ENCODE peak calls at places on chromosome 11, in four cellular contexts. One of them, this sample, is unnamed. For H3K27me3, the result is how much of the 10 kb centered on the place peaks cover.

GRCh38 chr11:10354389-10354788 is 49.5 kb downstream of the ADM start:
- DNase-seq in Panc1: no peak
- DNase-seq in fibroblast of lung: no peak
- DNase-seq in ovary: no peak
- DNase-seq in this sample: no peak

GRCh38 chr11:106714179-106714578 is 304.1 kb downstream of the GUCY1A2 start:
- DNase-seq in Panc1: no peak
- DNase-seq in fibroblast of lung: peak
- DNase-seq in ovary: no peak
- DNase-seq in this sample: no peak

GRCh38 chr11:47410404-47411264 is 2.2 kb downstream of the SLC39A13 start:
- DNase-seq in Panc1: no peak
- DNase-seq in fibroblast of lung: no peak
- DNase-seq in ovary: no peak
- DNase-seq in this sample: no peak

GRCh38 chr11:7514099-7514725 is 413 bp downstream of the PPFIBP2 start:
- DNase-seq in Panc1: no peak
- DNase-seq in fibroblast of lung: no peak
- DNase-seq in ovary: no peak
- DNase-seq in this sample: peak

GRCh38 chr11:130653838-130654601 is 205.6 kb downstream of the ADAMTS15 start:
- DNase-seq in Panc1: no peak
- DNase-seq in fibroblast of lung: peak
- DNase-seq in ovary: peak
- DNase-seq in this sample: peak

GRCh38 chr11:16967347-16967662 is 46.9 kb downstream of the PLEKHA7 start:
- DNase-seq in Panc1: no peak
- DNase-seq in fibroblast of lung: no peak
- DNase-seq in ovary: no peak
- DNase-seq in this sample: no peak

GRCh38 chr11:23192256-23192655 is 332.0 kb upstream of the CCDC179 start:
- DNase-seq in Panc1: no peak
- DNase-seq in fibroblast of lung: peak
- DNase-seq in ovary: no peak
- DNase-seq in this sample: no peak

GRCh38 chr11:71446942-71447688 is 1.1 kb downstream of the DHCR7 start:
- DNase-seq in Panc1: no peak
- DNase-seq in fibroblast of lung: peak
- DNase-seq in ovary: no peak
- DNase-seq in this sample: no peak

GRCh38 chr11:119370486-119371046 is 10.9 kb downstream of the USP2 start:
- DNase-seq in Panc1: no peak
- DNase-seq in fibroblast of lung: no peak
- DNase-seq in ovary: no peak
- DNase-seq in this sample: peak

GRCh38 chr11:363948-364761 is 5.1 kb upstream of the B4GALNT4 start:
- DNase-seq in Panc1: peak
- DNase-seq in fibroblast of lung: no peak
- DNase-seq in ovary: no peak
- DNase-seq in this sample: no peak

GRCh38 chr11:114132944-114133394 is 73.5 kb downstream of the ZBTB16 start:
- DNase-seq in Panc1: no peak
- DNase-seq in fibroblast of lung: peak
- DNase-seq in ovary: peak
- DNase-seq in this sample: no peak

GRCh38 chr11:131770801-131771200 is 400.4 kb downstream of the NTM start:
- DNase-seq in Panc1: no peak
- DNase-seq in fibroblast of lung: peak
- DNase-seq in ovary: no peak
- DNase-seq in this sample: no peak

GRCh38 chr11:57251491-57252104 is 14.5 kb upstream of the APLNR start:
- DNase-seq in Panc1: no peak
- DNase-seq in fibroblast of lung: peak
- DNase-seq in ovary: no peak
- DNase-seq in this sample: peak

GRCh38 chr11:112073941-112074811 is at the start of the genes NKAPD1 and PIH1D2:
- DNase-seq in Panc1: peak
- DNase-seq in fibroblast of lung: peak
- DNase-seq in ovary: peak
- DNase-seq in this sample: peak

GRCh38 chr11:60589611-60590010 is 74.4 kb downstream of the MS4A13 start:
- DNase-seq in Panc1: no peak
- DNase-seq in fibroblast of lung: no peak
- DNase-seq in ovary: no peak
- DNase-seq in this sample: no peak

GRCh38 chr11:47136327-47136726 is 40.4 kb downstream of the ARFGAP2 start:
- DNase-seq in Panc1: no peak
- DNase-seq in fibroblast of lung: no peak
- DNase-seq in ovary: no peak
- DNase-seq in this sample: no peak

GRCh38 chr11:44229664-44230063 is 80.3 kb downstream of the ALX4 start:
- DNase-seq in Panc1: no peak
- DNase-seq in fibroblast of lung: peak
- DNase-seq in ovary: no peak
- DNase-seq in this sample: no peak

GRCh38 chr11:100752371-100753073 is 65.4 kb downstream of the ARHGAP42 start:
- DNase-seq in Panc1: no peak
- DNase-seq in fibroblast of lung: no peak
- DNase-seq in ovary: no peak
- DNase-seq in this sample: no peak

GRCh38 chr11:3165152-3165705 is at the start of gene OSBPL5:
- DNase-seq in Panc1: no peak
- DNase-seq in fibroblast of lung: peak
- DNase-seq in ovary: peak
- DNase-seq in this sample: peak

GRCh38 chr11:63478896-63479295 is 12.1 kb downstream of the PLAAT5 start:
- DNase-seq in Panc1: peak
- DNase-seq in fibroblast of lung: peak
- DNase-seq in ovary: no peak
- DNase-seq in this sample: no peak

GRCh38 chr11:78961186-78961782 is 386.6 kb upstream of the NARS2 start:
- DNase-seq in Panc1: no peak
- DNase-seq in fibroblast of lung: peak
- DNase-seq in ovary: no peak
- DNase-seq in this sample: no peak

GRCh38 chr11:134988495-134988894 is 576.5 kb upstream of the B3GAT1 start:
- DNase-seq in Panc1: no peak
- DNase-seq in fibroblast of lung: no peak
- DNase-seq in ovary: no peak
- DNase-seq in this sample: no peak

GRCh38 chr11:32109138-32109537 is 18.3 kb downstream of the RCN1 start:
- DNase-seq in Panc1: no peak
- DNase-seq in fibroblast of lung: peak
- DNase-seq in ovary: no peak
- DNase-seq in this sample: no peak

GRCh38 chr11:27558401-27558800 is 51.8 kb upstream of the LIN7C start:
- DNase-seq in Panc1: no peak
- DNase-seq in fibroblast of lung: no peak
- DNase-seq in ovary: no peak
- DNase-seq in this sample: no peak

GRCh38 chr11:45142241-45142885 is 4.1 kb upstream of the PRDM11 start:
- DNase-seq in Panc1: no peak
- DNase-seq in fibroblast of lung: no peak
- DNase-seq in ovary: no peak
- DNase-seq in this sample: no peak

GRCh38 chr11:34180045-34180813 is 74.8 kb downstream of the NAT10 start:
- DNase-seq in Panc1: no peak
- DNase-seq in fibroblast of lung: no peak
- DNase-seq in ovary: no peak
- DNase-seq in this sample: no peak

GRCh38 chr11:34190192-34191139 is 85.0 kb downstream of the NAT10 start:
- DNase-seq in Panc1: no peak
- DNase-seq in fibroblast of lung: no peak
- DNase-seq in ovary: no peak
- DNase-seq in this sample: no peak

GRCh38 chr11:126267650-126268049 is 1.0 kb downstream of the SRPRA start:
- DNase-seq in Panc1: no peak
- DNase-seq in fibroblast of lung: no peak
- DNase-seq in ovary: no peak
- DNase-seq in this sample: no peak

GRCh38 chr11:115279831-115280761 is 224.1 kb downstream of the CADM1 start:
- DNase-seq in Panc1: no peak
- DNase-seq in fibroblast of lung: peak
- DNase-seq in ovary: no peak
- DNase-seq in this sample: no peak

GRCh38 chr11:6610591-6610990 is 1.4 kb downstream of the TAF10 start:
- DNase-seq in Panc1: no peak
- DNase-seq in fibroblast of lung: no peak
- DNase-seq in ovary: peak
- DNase-seq in this sample: no peak

DNA sequence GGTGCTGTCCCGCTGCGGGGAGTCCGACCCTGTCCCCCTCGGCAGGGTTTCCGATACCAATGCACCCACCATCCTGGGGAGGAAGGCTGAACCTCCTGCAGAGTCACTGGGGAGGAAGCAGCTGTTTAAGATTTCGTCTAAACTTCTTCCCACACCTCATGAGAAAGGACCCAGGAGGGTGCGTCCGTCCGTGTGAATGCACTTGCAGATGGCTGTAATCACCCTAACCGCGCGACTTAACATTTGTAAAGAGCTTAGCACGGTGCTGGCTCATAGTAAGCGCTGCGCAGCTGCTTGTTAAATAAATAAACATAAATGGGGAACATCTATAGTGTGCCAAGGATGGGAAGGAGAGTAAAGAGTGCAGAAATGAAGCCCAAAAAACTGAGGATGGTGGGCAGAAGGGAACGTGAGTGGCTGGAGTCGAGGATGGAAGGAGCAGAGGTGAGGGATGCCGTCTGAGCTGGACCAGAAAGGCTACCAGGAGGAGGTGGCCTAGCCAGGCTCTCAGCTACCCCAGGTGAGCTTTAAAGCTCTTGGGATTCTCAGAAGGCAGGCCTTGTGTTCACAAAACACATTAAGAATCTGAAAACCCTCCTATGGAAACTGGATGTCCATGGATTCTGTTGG is 4.8 kb upstream of the ANO1 start:
- DNase-seq in Panc1: no peak
- DNase-seq in fibroblast of lung: peak
- DNase-seq in ovary: no peak
- DNase-seq in this sample: no peak
- H3K27me3 ChIP-seq in Panc1: under half
- H3K27me3 ChIP-seq in fibroblast of lung: under half
- H3K27me3 ChIP-seq in ovary: under half
- H3K27me3 ChIP-seq in this sample: half or more

DNA sequence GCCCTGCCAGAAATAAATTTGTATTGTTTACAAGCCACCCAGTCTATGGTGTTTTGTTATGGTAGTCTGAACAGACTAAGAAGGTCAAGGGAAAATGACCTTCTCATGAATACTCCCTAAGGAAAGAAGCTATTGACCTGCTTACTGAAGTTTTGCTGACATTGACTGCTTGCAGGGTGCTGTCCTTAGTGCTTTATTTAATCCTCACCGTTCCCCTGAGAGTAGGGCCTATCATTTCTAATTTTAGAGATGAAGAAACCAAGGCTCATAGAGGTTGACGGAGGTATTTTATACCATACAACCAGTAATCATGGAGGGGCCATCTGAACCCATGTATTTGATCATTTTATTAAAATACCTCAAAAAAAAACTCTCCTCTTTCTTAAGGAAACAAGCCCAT is 66.7 kb upstream of the INCENP start:
- DNase-seq in Panc1: no peak
- DNase-seq in fibroblast of lung: no peak
- DNase-seq in ovary: no peak
- DNase-seq in this sample: no peak
- H3K4me3 ChIP-seq in Panc1: no peak
- H3K4me3 ChIP-seq in fibroblast of lung: no peak
- H3K4me3 ChIP-seq in ovary: no peak
- H3K4me3 ChIP-seq in this sample: no peak

DNA sequence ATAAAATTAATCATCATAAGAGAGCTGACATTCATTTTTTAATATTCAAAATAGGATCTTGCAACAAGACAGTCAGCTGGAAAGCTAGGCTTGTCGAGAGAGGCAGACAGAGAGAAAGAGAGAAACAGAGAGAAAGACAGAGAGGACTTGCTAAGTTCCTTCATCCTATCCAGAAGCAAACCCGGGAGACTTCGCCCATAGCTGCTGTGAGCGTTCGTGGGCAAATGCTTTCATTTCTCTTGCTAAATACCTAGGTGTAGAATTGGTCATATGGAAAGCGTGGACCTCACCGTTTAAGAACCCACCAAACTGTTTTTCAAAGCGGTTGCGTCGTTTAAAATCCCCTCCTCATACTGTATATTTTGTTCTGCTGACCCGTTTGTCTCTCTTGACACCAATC is 25.3 kb upstream of the KRTAP5-6 start:
- DNase-seq in Panc1: no peak
- DNase-seq in fibroblast of lung: no peak
- DNase-seq in ovary: no peak
- DNase-seq in this sample: no peak
- H3K27me3 ChIP-seq in Panc1: under half
- H3K27me3 ChIP-seq in fibroblast of lung: under half
- H3K27me3 ChIP-seq in ovary: under half
- H3K27me3 ChIP-seq in this sample: half or more

GRCh38 chr11:65391007-65391406 is 4.6 kb downstream of the FRMD8 start:
- DNase-seq in Panc1: no peak
- DNase-seq in fibroblast of lung: peak
- DNase-seq in ovary: no peak
- DNase-seq in this sample: peak
- H3K4me3 ChIP-seq in Panc1: no peak
- H3K4me3 ChIP-seq in fibroblast of lung: no peak
- H3K4me3 ChIP-seq in ovary: peak
- H3K4me3 ChIP-seq in this sample: peak

DNA sequence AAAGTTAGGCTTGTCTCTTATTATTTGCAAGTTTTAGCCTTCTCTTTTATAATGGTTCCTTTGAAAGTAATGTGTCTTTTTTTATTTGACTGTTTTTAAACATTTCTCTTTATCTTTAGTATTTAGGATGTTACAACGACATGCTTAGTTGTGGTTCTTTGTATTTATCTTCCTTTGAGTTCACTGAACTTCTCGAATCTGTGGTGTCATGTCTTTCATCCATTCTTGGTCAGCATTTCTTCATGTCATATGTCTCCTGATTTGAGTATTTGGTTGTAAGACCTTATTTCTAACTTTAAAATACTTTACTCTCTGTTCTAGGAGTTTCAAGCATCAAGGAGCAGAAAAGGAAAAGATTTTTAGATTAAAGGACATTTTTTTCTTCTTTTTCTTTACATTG is 15.9 kb upstream of the BARX2 start:
- DNase-seq in Panc1: no peak
- DNase-seq in fibroblast of lung: no peak
- DNase-seq in ovary: no peak
- DNase-seq in this sample: no peak
- H3K27me3 ChIP-seq in Panc1: under half
- H3K27me3 ChIP-seq in fibroblast of lung: under half
- H3K27me3 ChIP-seq in ovary: under half
- H3K27me3 ChIP-seq in this sample: half or more

GRCh38 chr11:11442791-11443190 is 89.7 kb upstream of the CSNK2A3 start:
- DNase-seq in Panc1: no peak
- DNase-seq in fibroblast of lung: no peak
- DNase-seq in ovary: no peak
- DNase-seq in this sample: no peak

GRCh38 chr11:11444027-11444799 is 91.2 kb upstream of the CSNK2A3 start:
- DNase-seq in Panc1: no peak
- DNase-seq in fibroblast of lung: peak
- DNase-seq in ovary: no peak
- DNase-seq in this sample: no peak

GRCh38 chr11:11440149-11440548 is 87.1 kb upstream of the CSNK2A3 start:
- DNase-seq in Panc1: no peak
- DNase-seq in fibroblast of lung: no peak
- DNase-seq in ovary: no peak
- DNase-seq in this sample: no peak

GRCh38 chr11:11441516-11441915 is 88.5 kb upstream of the CSNK2A3 start:
- DNase-seq in Panc1: no peak
- DNase-seq in fibroblast of lung: no peak
- DNase-seq in ovary: no peak
- DNase-seq in this sample: no peak

GRCh38 chr11:11441091-11441490 is 88.0 kb upstream of the CSNK2A3 start:
- DNase-seq in Panc1: no peak
- DNase-seq in fibroblast of lung: no peak
- DNase-seq in ovary: no peak
- DNase-seq in this sample: no peak
- H3K4me3 ChIP-seq in Panc1: no peak
- H3K4me3 ChIP-seq in fibroblast of lung: no peak
- H3K4me3 ChIP-seq in ovary: no peak
- H3K4me3 ChIP-seq in this sample: no peak